ENCODE peak calls at places on chromosomes 13 and 19, in four cellular contexts. W is midbrain, C is AG09309, X is mucosa of descending colon. J is an unnamed sample.
A peak's percentile ranks its signal among the peaks of the same experiment; 100 is the strongest.

GRCh38 chr13:32956595-32956933 is 59.7 kb upstream of the KL start:
- DNase-seq in X (no peak), W (no peak), C (no peak), J (no peak)

GRCh38 chr13:27183561-27184147 is 12.0 kb upstream of the USP12 start:
- DNase-seq in W (no peak), C (no peak), X (no peak), J (peak; percentile 79)

GRCh38 chr19:18675779-18676178 is 7.7 kb upstream of the CRTC1 start:
- DNase-seq in C (no peak), W (no peak), X (no peak), J (no peak)

GRCh38 chr19:16476401-16476800 is 4.6 kb upstream of the EPS15L1 start:
- DNase-seq in X (no peak), C (no peak), W (no peak), J (no peak)

GRCh38 chr19:15453091-15453498 is 3.3 kb upstream of the WIZ start:
- DNase-seq in C (no peak), X (no peak), W (no peak), J (no peak)

GRCh38 chr19:11345122-11345752 is 831 bp downstream of the TMEM205 start:
- DNase-seq in C (no peak), W (no peak), X (no peak), J (no peak)

GRCh38 chr19:6767357-6768235 is at the start of gene SH2D3A:
- DNase-seq in W (no peak), X (peak; percentile 98), C (no peak), J (no peak)

GRCh38 chr19:47415953-47416666 is 3.2 kb downstream of the MEIS3 start:
- DNase-seq in X (no peak), C (no peak), W (no peak), J (no peak)

GRCh38 chr19:48588670-48589399 is 17.7 kb upstream of the SPACA4 start:
- DNase-seq in C (no peak), W (peak; percentile 75), X (peak; percentile 92), J (peak; percentile 96)

GRCh38 chr19:34217952-34218817 is 36.2 kb upstream of the GARRE1 start:
- DNase-seq in C (peak; percentile 99), W (no peak), X (no peak), J (no peak)

GRCh38 chr19:35528218-35529038 is at the start of gene SBSN:
- DNase-seq in W (no peak), C (peak; percentile 63), X (no peak), J (no peak)

GRCh38 chr19:38658462-38659306 is 11.2 kb downstream of the ACTN4 start:
- DNase-seq in W (no peak), X (peak; percentile 31), C (peak; percentile 99), J (no peak)

GRCh38 chr19:2338751-2339643 is 10.5 kb downstream of the SPPL2B start:
- DNase-seq in W (no peak), C (no peak), X (peak; percentile 47), J (no peak)

GRCh38 chr13:67506407-67506806 is 276.3 kb upstream of the PCDH9 start:
- DNase-seq in W (no peak), C (no peak), X (no peak), J (no peak)

GRCh38 chr13:51004111-51004865 is 94.7 kb downstream of the RNASEH2B start:
- DNase-seq in X (no peak), C (no peak), W (no peak), J (peak; percentile 70)

GRCh38 chr19:45973564-45974338 is at the start of gene NOVA2:
- DNase-seq in C (no peak), X (peak; percentile 57), W (peak; percentile 78), J (no peak)

GRCh38 chr13:47621931-47622330 is 379.1 kb downstream of the SUCLA2 start:
- DNase-seq in W (no peak), X (no peak), C (no peak), J (no peak)

GRCh38 chr19:31286491-31286890 is 62.7 kb downstream of the TSHZ3 start:
- DNase-seq in C (no peak), X (no peak), W (no peak), J (no peak)

GRCh38 chr19:18577365-18577914 is 5.8 kb downstream of the UBA52 start:
- DNase-seq in X (peak; percentile 12), W (no peak), C (no peak), J (no peak)

GRCh38 chr13:42561752-42562467 is 12.0 kb upstream of the TNFSF11 start:
- DNase-seq in X (no peak), W (no peak), C (no peak), J (no peak)